ENCODE peak calls at places on chromosomes 5 and 9, in nine cellular contexts. J is thyroid gland; E is NCI-H1436; A is activated naive CD8-positive, alpha-beta T cell treated with anti-CD3 and anti-CD28 coated beads, Interleukin-2, amount 50 U/mL, for 24 hours; R is C1 segment of cervical spinal cord; U is H9; L is EL; H is stimulated activated CD4-positive, alpha-beta T cell treated with anti-CD3 and anti-CD28 coated beads, Interleukin-2, amount 100 ng/mL, for 4 hours; G is NCI-H1105 treated with DMSO at 0.1 percent for 48 hours. S is an unnamed sample.

GRCh38 chr5:86403190-86403589 is 214.6 kb upstream of the COX7C start:
- DNase-seq in J (no peak), H (no peak), R (no peak), A (no peak), G (no peak), U (no peak), E (no peak), L (no peak), S (no peak)

GRCh38 chr5:170863646-170864045 is 1.8 kb downstream of the RANBP17 start:
- DNase-seq in R (no peak), G (no peak), A (no peak), H (no peak), J (no peak), U (no peak), L (peak), E (no peak), S (no peak)

GRCh38 chr9:18568969-18569368 is 95.0 kb downstream of the ADAMTSL1 start:
- DNase-seq in E (no peak), G (peak), U (no peak), H (no peak), A (no peak), L (peak), J (no peak), R (no peak), S (no peak)

GRCh38 chr5:33457124-33457523 is 16.4 kb downstream of the TARS1 start:
- DNase-seq in E (no peak), U (no peak), J (no peak), L (no peak), G (no peak), A (no peak), H (no peak), R (no peak), S (no peak)

GRCh38 chr5:124641154-124641792 is 105.2 kb downstream of the ZNF608 start:
- DNase-seq in H (no peak), E (no peak), G (no peak), A (no peak), R (no peak), J (no peak), L (no peak), U (no peak), S (no peak)

GRCh38 chr9:29556317-29556716 is 1983.0 kb upstream of the C9orf72 start:
- DNase-seq in U (no peak), R (no peak), L (peak), G (no peak), J (no peak), E (no peak), A (no peak), H (no peak), S (no peak)

GRCh38 chr9:137757613-137758029 is 120.0 kb upstream of the CACNA1B start:
- DNase-seq in J (no peak), H (no peak), U (no peak), A (peak), E (no peak), L (peak), G (no peak), R (no peak), S (no peak)

GRCh38 chr9:79184821-79185220 is 386.9 kb upstream of the TLE4 start:
- DNase-seq in E (no peak), A (no peak), R (no peak), H (no peak), G (no peak), L (no peak), U (no peak), J (no peak), S (no peak)

GRCh38 chr5:143751342-143751741 is 60.6 kb upstream of the HMHB1 start:
- DNase-seq in J (no peak), A (no peak), L (no peak), G (no peak), U (no peak), H (no peak), E (no peak), R (no peak), S (no peak)

GRCh38 chr5:159854916-159855315 is 61.4 kb upstream of the ADRA1B start:
- DNase-seq in R (no peak), E (no peak), J (peak), H (no peak), A (no peak), L (peak), G (no peak), U (no peak), S (no peak)

GRCh38 chr5:71587709-71588532 is 781 bp downstream of the MCCC2 start:
- DNase-seq in H (no peak), G (no peak), J (no peak), U (no peak), L (no peak), E (no peak), A (peak), R (no peak), S (peak)

GRCh38 chr5:157072508-157072907 is 13.6 kb upstream of the HAVCR1 start:
- DNase-seq in A (peak), J (no peak), H (no peak), G (no peak), U (no peak), L (no peak), E (no peak), R (no peak), S (no peak)

GRCh38 chr9:24218656-24219055 is 327.0 kb downstream of the IZUMO3 start:
- DNase-seq in H (no peak), U (no peak), J (no peak), G (no peak), A (no peak), E (no peak), L (no peak), R (no peak), S (no peak)